ENCODE peak calls at places on chromosomes 7 and 10, in seven cellular contexts. J is T-helper 2 cell; V is Peyer's patch; A is iPS DF 6.9; W is MCF 10A; N is GM06990; P is activated CD8-positive, alpha-beta T cell treated with anti-CD3 and anti-CD28 coated beads for 36 hours. D is an unnamed sample.

GRCh38 chr7:36564500-36564899 is 159.8 kb downstream of the AOAH start:
- DNase-seq in J (no peak), V (no peak), A (no peak), W (no peak), N (no peak), P (no peak), D (no peak)

GRCh38 chr7:93142127-93142526 is 6.1 kb downstream of the SAMD9L start:
- DNase-seq in J (no peak), V (no peak), A (no peak), W (no peak), N (no peak), P (no peak), D (no peak)

GRCh38 chr7:47100815-47101435 is 481.0 kb downstream of the TNS3 start:
- DNase-seq in J (no peak), V (no peak), A (peak; percentile 47), W (peak; percentile 76), N (no peak), P (peak; percentile 14), D (peak; percentile 36)

GRCh38 chr7:147485660-147486210 is 1104.8 kb upstream of the C7orf33 start:
- DNase-seq in J (no peak), V (no peak), A (no peak), W (peak; percentile 37), N (no peak), P (no peak), D (no peak)

GRCh38 chr10:484441-484924 is 205.0 kb downstream of the DIP2C start:
- DNase-seq in J (no peak), V (peak; percentile 23), A (no peak), W (no peak), N (no peak), P (peak; percentile 27), D (peak; percentile 53)

GRCh38 chr7:111844904-111845662 is 282.8 kb upstream of the IMMP2L start:
- DNase-seq in J (no peak), V (no peak), A (no peak), W (no peak), N (no peak), P (no peak), D (no peak)

GRCh38 chr10:71124921-71125748 is 87.2 kb upstream of the UNC5B start:
- DNase-seq in J (no peak), V (no peak), A (no peak), W (no peak), N (no peak), P (no peak), D (no peak)

GRCh38 chr10:67464278-67464677 is 231.7 kb downstream of the CTNNA3 start:
- DNase-seq in J (no peak), V (no peak), A (no peak), W (no peak), N (no peak), P (no peak), D (no peak)

GRCh38 chr7:19620470-19620869 is 88.4 kb downstream of the POLR1F start:
- DNase-seq in J (no peak), V (no peak), A (no peak), W (peak; percentile 76), N (no peak), P (no peak), D (no peak)

GRCh38 chr10:118957966-118958365 is 71.5 kb upstream of the NANOS1 start:
- DNase-seq in J (no peak), V (no peak), A (no peak), W (no peak), N (no peak), P (no peak), D (no peak)

GRCh38 chr7:141533149-141533949 is 17.9 kb upstream of the AGK start:
- DNase-seq in J (peak; percentile 38), V (peak; percentile 64), A (peak; percentile 86), W (peak; percentile 78), N (no peak), P (peak; percentile 77), D (peak; percentile 48)

GRCh38 chr7:155759740-155760430 is 52.4 kb downstream of the SHH start:
- DNase-seq in J (no peak), V (no peak), A (no peak), W (no peak), N (no peak), P (no peak), D (no peak)

GRCh38 chr10:93481931-93482834 is at the start of gene MYOF:
- DNase-seq in J (peak; percentile 26), V (peak; percentile 34), A (no peak), W (peak; percentile 89), N (peak; percentile 47), P (peak; percentile 71), D (peak; percentile 89)

GRCh38 chr10:132113766-132114365 is 48.1 kb downstream of the JAKMIP3 start:
- DNase-seq in J (no peak), V (no peak), A (no peak), W (no peak), N (no peak), P (no peak), D (no peak)

GRCh38 chr7:151754688-151755130 is 122.2 kb downstream of the PRKAG2 start:
- DNase-seq in J (no peak), V (no peak), A (no peak), W (no peak), N (no peak), P (no peak), D (no peak)

GRCh38 chr7:21753071-21753470 is 192.6 kb downstream of the CDCA7L start:
- DNase-seq in J (no peak), V (no peak), A (no peak), W (no peak), N (no peak), P (no peak), D (no peak)

GRCh38 chr10:109678857-109679256 is 244.5 kb downstream of the XPNPEP1 start:
- DNase-seq in J (no peak), V (no peak), A (no peak), W (no peak), N (no peak), P (no peak), D (no peak)

GRCh38 chr10:17219024-17219423 is 9.0 kb upstream of the VIM start:
- DNase-seq in J (no peak), V (no peak), A (no peak), W (no peak), N (no peak), P (no peak), D (no peak)

GRCh38 chr10:99694171-99694570 is 34.9 kb downstream of the ENTPD7 start:
- DNase-seq in J (no peak), V (no peak), A (no peak), W (no peak), N (no peak), P (no peak), D (no peak)

GRCh38 chr7:68573271-68574000 is 1024.8 kb upstream of the AUTS2 start:
- DNase-seq in J (no peak), V (no peak), A (no peak), W (no peak), N (no peak), P (no peak), D (no peak)

GRCh38 chr7:7702826-7703225 is 15.6 kb downstream of the RPA3 start:
- DNase-seq in J (no peak), V (no peak), A (no peak), W (no peak), N (no peak), P (no peak), D (no peak)

GRCh38 chr7:84701524-84702306 is 485.1 kb downstream of the SEMA3D start:
- DNase-seq in J (no peak), V (no peak), A (no peak), W (peak; percentile 91), N (no peak), P (no peak), D (no peak)

GRCh38 chr10:80465839-80466590 is 11.9 kb downstream of the TSPAN14 start:
- DNase-seq in J (peak; percentile 47), V (peak; percentile 76), A (no peak), W (no peak), N (no peak), P (peak; percentile 77), D (no peak)

GRCh38 chr7:114085313-114085591 is 166.4 kb upstream of the PPP1R3A start:
- DNase-seq in J (no peak), V (no peak), A (no peak), W (no peak), N (no peak), P (no peak), D (no peak)

GRCh38 chr10:43627942-43628341 is 20.7 kb downstream of the ZNF32 start:
- DNase-seq in J (no peak), V (no peak), A (no peak), W (no peak), N (no peak), P (no peak), D (no peak)

GRCh38 chr10:124742418-124743187 is 1.6 kb downstream of the FAM53B start:
- DNase-seq in J (no peak), V (no peak), A (no peak), W (peak; percentile 52), N (no peak), P (no peak), D (peak; percentile 26)

GRCh38 chr7:27303021-27303420 is 60.4 kb downstream of the EVX1 start:
- DNase-seq in J (no peak), V (no peak), A (no peak), W (peak; percentile 86), N (no peak), P (no peak), D (peak; percentile 83)

GRCh38 chr10:72095195-72095594 is 6.8 kb upstream of the SPOCK2 start:
- DNase-seq in J (no peak), V (no peak), A (no peak), W (no peak), N (no peak), P (peak; percentile 38), D (no peak)

GRCh38 chr7:94395141-94396041 is 696 bp downstream of the COL1A2 start:
- DNase-seq in J (no peak), V (peak; percentile 38), A (no peak), W (peak; percentile 81), N (peak; percentile 12), P (peak; percentile 52), D (peak; percentile 80)

GRCh38 chr7:134552105-134552504 is 3.2 kb downstream of the AKR1B15 start:
- DNase-seq in J (no peak), V (no peak), A (no peak), W (peak; percentile 35), N (no peak), P (no peak), D (no peak)

D was measured in RWPE1.